ENCODE peak calls at places on chromosomes 12 and 14, in seven cellular contexts. One of them, this sample, is unnamed.

GRCh38 chr14:105064721-105065143 is 498 bp downstream of the GPR132 start:
- DNase-seq in iris pigment epithelial cell: peak; percentile 32
- DNase-seq in spleen: peak; percentile 92
- DNase-seq in RWPE1: no peak
- DNase-seq in HCT116: no peak
- DNase-seq in glutamatergic neuron: no peak
- DNase-seq in cardiac muscle cell: peak; percentile 51
- DNase-seq in this sample: no peak

GRCh38 chr12:11716794-11717532 is 67.5 kb downstream of the ETV6 start:
- DNase-seq in spleen: no peak
- DNase-seq in cardiac muscle cell: no peak
- DNase-seq in glutamatergic neuron: no peak
- DNase-seq in HCT116: no peak
- DNase-seq in iris pigment epithelial cell: peak; percentile 37
- DNase-seq in RWPE1: no peak
- DNase-seq in this sample: no peak

GRCh38 chr12:52952082-52952801 is 3.3 kb downstream of the KRT18 start:
- DNase-seq in HCT116: no peak
- DNase-seq in glutamatergic neuron: no peak
- DNase-seq in cardiac muscle cell: peak; percentile 37
- DNase-seq in RWPE1: no peak
- DNase-seq in iris pigment epithelial cell: no peak
- DNase-seq in spleen: no peak
- DNase-seq in this sample: no peak

GRCh38 chr12:56518570-56518969 is 3.0 kb upstream of the RBMS2 start:
- DNase-seq in iris pigment epithelial cell: peak; percentile 28
- DNase-seq in spleen: no peak
- DNase-seq in RWPE1: no peak
- DNase-seq in glutamatergic neuron: no peak
- DNase-seq in HCT116: no peak
- DNase-seq in cardiac muscle cell: peak; percentile 7
- DNase-seq in this sample: no peak

GRCh38 chr12:104064842-104065441 is 611 bp downstream of the HCFC2 start:
- DNase-seq in iris pigment epithelial cell: no peak
- DNase-seq in glutamatergic neuron: peak; percentile 53
- DNase-seq in HCT116: no peak
- DNase-seq in spleen: peak; percentile 78
- DNase-seq in RWPE1: peak; percentile 20
- DNase-seq in cardiac muscle cell: no peak
- DNase-seq in this sample: peak; percentile 25

GRCh38 chr14:71918955-71919354 is 13.3 kb upstream of the RGS6 start:
- DNase-seq in iris pigment epithelial cell: peak; percentile 1
- DNase-seq in HCT116: no peak
- DNase-seq in glutamatergic neuron: no peak
- DNase-seq in RWPE1: no peak
- DNase-seq in spleen: no peak
- DNase-seq in cardiac muscle cell: no peak
- DNase-seq in this sample: no peak

GRCh38 chr12:125677829-125678228 is 612.6 kb downstream of the AACS start:
- DNase-seq in glutamatergic neuron: no peak
- DNase-seq in spleen: no peak
- DNase-seq in RWPE1: no peak
- DNase-seq in HCT116: no peak
- DNase-seq in cardiac muscle cell: no peak
- DNase-seq in iris pigment epithelial cell: no peak
- DNase-seq in this sample: no peak

GRCh38 chr12:15520083-15520482 is 197.8 kb downstream of the PTPRO start:
- DNase-seq in RWPE1: no peak
- DNase-seq in spleen: no peak
- DNase-seq in cardiac muscle cell: no peak
- DNase-seq in iris pigment epithelial cell: no peak
- DNase-seq in HCT116: no peak
- DNase-seq in glutamatergic neuron: no peak
- DNase-seq in this sample: no peak

GRCh38 chr12:101799774-101800173 is 31.0 kb downstream of the GNPTAB start:
- DNase-seq in cardiac muscle cell: no peak
- DNase-seq in HCT116: no peak
- DNase-seq in iris pigment epithelial cell: no peak
- DNase-seq in spleen: no peak
- DNase-seq in RWPE1: no peak
- DNase-seq in glutamatergic neuron: no peak
- DNase-seq in this sample: no peak

GRCh38 chr12:99386907-99387306 is 260.6 kb upstream of the GARIN6 start:
- DNase-seq in iris pigment epithelial cell: peak; percentile 4
- DNase-seq in cardiac muscle cell: peak; percentile 50
- DNase-seq in glutamatergic neuron: no peak
- DNase-seq in spleen: no peak
- DNase-seq in RWPE1: no peak
- DNase-seq in HCT116: peak; percentile 28
- DNase-seq in this sample: no peak

GRCh38 chr12:5254703-5255102 is 177.2 kb upstream of the NTF3 start:
- DNase-seq in HCT116: no peak
- DNase-seq in spleen: no peak
- DNase-seq in RWPE1: no peak
- DNase-seq in glutamatergic neuron: no peak
- DNase-seq in iris pigment epithelial cell: no peak
- DNase-seq in cardiac muscle cell: no peak
- DNase-seq in this sample: no peak